ENCODE peak calls at places on chromosomes 16 and 17, in nine cellular contexts. X is pulmonary artery endothelial cell; U is foreskin fibroblast; H is esophagus squamous epithelium; S is thoracic aorta; A is cardiac muscle cell; M is breast epithelium; D is HL-60; L is effector CD4-positive, alpha-beta T cell. O is an unnamed sample.

GRCh38 chr17:33241390-33241789 is 51.7 kb downstream of the ASIC2 start:
- DNase-seq in D (no peak), L (no peak), S (no peak), U (peak; percentile 13), A (no peak), H (no peak), M (no peak), X (no peak), O (no peak)

GRCh38 chr16:50584033-50584722 is 36.0 kb downstream of the NKD1 start:
- DNase-seq in S (no peak), U (no peak), M (no peak), X (no peak), H (no peak), D (peak; percentile 30), A (no peak), L (no peak), O (no peak)

GRCh38 chr16:74271879-74272278 is 24.7 kb upstream of the PSMD7 start:
- DNase-seq in M (no peak), S (no peak), H (no peak), U (no peak), D (no peak), L (no peak), A (no peak), X (no peak), O (peak; percentile 8)

GRCh38 chr17:73247728-73248127 is 14.0 kb downstream of the CPSF4L start:
- DNase-seq in U (no peak), X (no peak), S (no peak), A (no peak), L (no peak), H (no peak), D (no peak), M (no peak), O (no peak)

GRCh38 chr16:17356243-17356933 is 114.4 kb downstream of the XYLT1 start:
- DNase-seq in M (no peak), H (no peak), A (no peak), X (no peak), U (no peak), D (no peak), L (no peak), S (no peak), O (no peak)

GRCh38 chr16:81170824-81171223 is 67.7 kb upstream of the BCO1 start:
- DNase-seq in X (no peak), U (no peak), D (no peak), S (no peak), A (peak; percentile 70), L (no peak), M (no peak), H (no peak), O (no peak)

GRCh38 chr16:27302126-27302525 is 11.6 kb upstream of the IL4R start:
- DNase-seq in S (no peak), M (no peak), U (no peak), L (no peak), D (no peak), H (no peak), A (no peak), X (no peak), O (no peak)

GRCh38 chr16:66923247-66923851 is 2.0 kb downstream of the RRAD start:
- DNase-seq in M (no peak), D (no peak), H (no peak), L (no peak), S (no peak), U (no peak), X (no peak), A (no peak), O (peak; percentile 12)

GRCh38 chr17:18039535-18040286 is 503 bp downstream of the GID4 start:
- DNase-seq in U (no peak), H (no peak), S (no peak), M (no peak), L (no peak), A (peak; percentile 68), X (no peak), D (no peak), O (peak; percentile 54)

GRCh38 chr17:32971171-32971570 is 20.5 kb upstream of the SPACA3 start:
- DNase-seq in D (no peak), A (no peak), U (peak; percentile 1), H (no peak), X (no peak), M (no peak), S (no peak), L (no peak), O (no peak)

GRCh38 chr17:2137342-2138098 is 82.6 kb downstream of the HIC1 start:
- DNase-seq in D (no peak), S (no peak), H (no peak), M (no peak), L (no peak), A (no peak), U (peak; percentile 69), X (no peak), O (peak; percentile 84)

GRCh38 chr17:8073627-8074485 is 13.7 kb downstream of the ALOX12B start:
- DNase-seq in H (no peak), U (peak; percentile 34), M (peak; percentile 76), A (peak; percentile 84), S (no peak), X (no peak), L (peak; percentile 84), D (no peak), O (peak; percentile 83)

O was measured in trophoblast cell.